ENCODE peak calls at places on chromosomes 6 and 20, in seven cellular contexts. P is esophagus squamous epithelium, W is heart left ventricle, G is adrenal gland, V is body of pancreas, L is HCT116, Y is heart right ventricle. I is an unnamed sample.

GRCh38 chr6:45419574-45420082 is 41.9 kb upstream of the SUPT3H start:
- DNase-seq in P (peak), W (peak), G (peak), V (peak), L (peak), Y (peak), I (peak)

GRCh38 chr6:20708367-20709124 is 174.3 kb downstream of the CDKAL1 start:
- DNase-seq in P (no peak), W (no peak), G (no peak), V (no peak), L (no peak), Y (no peak), I (no peak)

GRCh38 chr6:108175592-108176279 is 9.9 kb downstream of the NR2E1 start:
- DNase-seq in P (no peak), W (no peak), G (peak), V (peak), L (no peak), Y (no peak), I (no peak)

GRCh38 chr6:157020398-157021266 is 243.5 kb downstream of the ARID1B start:
- DNase-seq in P (peak), W (peak), G (peak), V (no peak), L (peak), Y (peak), I (peak)

GRCh38 chr20:24735263-24735662 is 213.8 kb upstream of the CST7 start:
- DNase-seq in P (no peak), W (no peak), G (peak), V (no peak), L (no peak), Y (no peak), I (no peak)

GRCh38 chr6:43738267-43738676 is 31.7 kb upstream of the VEGFA start:
- DNase-seq in P (no peak), W (no peak), G (no peak), V (no peak), L (no peak), Y (no peak), I (no peak)

GRCh38 chr20:49161428-49162152 is 26.5 kb downstream of the STAU1 start:
- DNase-seq in P (no peak), W (no peak), G (no peak), V (no peak), L (no peak), Y (no peak), I (no peak)

GRCh38 chr6:170112583-170112860 is 178.4 kb downstream of the DLL1 start:
- DNase-seq in P (no peak), W (no peak), G (no peak), V (no peak), L (no peak), Y (no peak), I (no peak)

GRCh38 chr6:389622-390021 is 1.9 kb upstream of the IRF4 start:
- DNase-seq in P (no peak), W (no peak), G (no peak), V (no peak), L (no peak), Y (no peak), I (no peak)
- TF ChIP-seq CTCF in P (no peak), W (no peak), G (no peak), V (no peak), L (no peak), Y (no peak), I (no peak)

GRCh38 chr6:37150314-37150713 is 19.6 kb upstream of the PIM1 start:
- DNase-seq in P (no peak), W (no peak), G (no peak), V (no peak), L (no peak), Y (no peak), I (no peak)
- H3K27ac ChIP-seq in P (no peak), W (no peak), G (no peak), V (no peak), L (no peak), Y (no peak), I (no peak)

DNA sequence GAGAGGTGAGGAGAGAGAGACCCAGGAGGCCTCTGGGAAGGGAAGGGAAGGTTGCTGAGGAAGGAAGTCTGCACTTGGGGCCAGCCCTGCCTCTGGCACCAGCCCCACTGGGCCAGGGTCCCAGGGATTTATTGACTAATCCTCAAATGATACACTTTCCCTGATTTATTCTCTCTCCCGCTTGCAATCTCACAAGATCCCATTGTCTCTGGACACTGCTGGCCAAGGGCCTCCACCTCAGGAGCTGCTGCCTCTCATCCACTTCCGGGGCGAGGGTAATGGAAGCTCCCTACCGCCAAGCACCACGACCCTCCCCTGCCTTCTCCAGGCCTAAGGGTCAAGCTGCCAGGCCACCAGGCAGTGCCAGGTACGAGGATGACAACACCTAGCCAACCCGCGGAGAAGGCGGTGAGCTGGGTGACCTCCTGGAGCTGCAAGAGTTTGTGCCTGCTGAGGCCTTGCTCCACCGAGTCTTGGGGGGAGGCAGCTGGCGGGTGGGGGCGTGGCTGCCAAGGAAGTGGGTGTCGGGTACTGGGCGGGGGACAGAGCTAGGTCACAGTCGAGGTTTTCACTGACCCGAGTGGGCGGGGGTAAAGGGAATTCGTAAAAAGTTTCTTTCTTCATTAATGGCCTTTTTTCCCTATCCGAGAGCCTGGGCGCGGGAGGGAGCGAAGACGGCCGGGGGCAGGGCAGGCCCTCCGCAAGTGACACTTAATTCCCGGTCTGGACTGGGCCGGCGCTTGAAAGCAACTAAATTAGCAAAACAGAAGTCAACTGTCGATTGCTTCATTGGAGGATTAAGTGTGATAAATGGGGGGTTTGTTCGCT is 43.4 kb upstream of the FOXP4 start:
- DNase-seq in P (no peak), W (no peak), G (no peak), V (no peak), L (no peak), Y (no peak), I (no peak)
- H3K4me3 ChIP-seq in P (no peak), W (peak), G (no peak), V (no peak), L (no peak), Y (no peak), I (no peak)

GRCh38 chr6:95142101-95142500 is 435.2 kb upstream of the MANEA start:
- DNase-seq in P (no peak), W (no peak), G (no peak), V (no peak), L (no peak), Y (no peak), I (no peak)

GRCh38 chr6:95145457-95145856 is 431.9 kb upstream of the MANEA start:
- DNase-seq in P (no peak), W (no peak), G (no peak), V (no peak), L (no peak), Y (no peak), I (no peak)

GRCh38 chr6:95143408-95144180 is 433.7 kb upstream of the MANEA start:
- DNase-seq in P (no peak), W (no peak), G (no peak), V (no peak), L (no peak), Y (no peak), I (no peak)

DNA sequence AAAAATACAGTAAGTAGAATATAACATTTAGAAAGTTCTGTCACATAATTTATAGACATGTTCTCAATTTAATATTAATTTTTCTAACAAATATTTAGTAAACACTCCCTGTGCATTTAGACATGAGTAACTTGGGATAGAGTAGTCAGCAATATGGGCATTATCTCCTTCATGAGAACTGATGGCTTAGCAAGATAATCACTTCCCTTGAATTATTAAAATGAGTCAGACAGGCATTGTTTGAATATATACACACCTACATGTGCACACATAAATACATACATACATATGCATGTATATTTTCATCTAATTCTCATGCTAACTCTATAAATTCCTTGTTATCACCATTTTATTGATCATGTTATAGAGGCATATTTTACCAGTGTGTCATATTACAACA is 434.7 kb upstream of the MANEA start:
- DNase-seq in P (no peak), W (no peak), G (no peak), V (no peak), L (no peak), Y (no peak), I (no peak)
- TF ChIP-seq CTCF in P (no peak), W (no peak), G (no peak), V (no peak), L (no peak), Y (no peak), I (no peak)

DNA sequence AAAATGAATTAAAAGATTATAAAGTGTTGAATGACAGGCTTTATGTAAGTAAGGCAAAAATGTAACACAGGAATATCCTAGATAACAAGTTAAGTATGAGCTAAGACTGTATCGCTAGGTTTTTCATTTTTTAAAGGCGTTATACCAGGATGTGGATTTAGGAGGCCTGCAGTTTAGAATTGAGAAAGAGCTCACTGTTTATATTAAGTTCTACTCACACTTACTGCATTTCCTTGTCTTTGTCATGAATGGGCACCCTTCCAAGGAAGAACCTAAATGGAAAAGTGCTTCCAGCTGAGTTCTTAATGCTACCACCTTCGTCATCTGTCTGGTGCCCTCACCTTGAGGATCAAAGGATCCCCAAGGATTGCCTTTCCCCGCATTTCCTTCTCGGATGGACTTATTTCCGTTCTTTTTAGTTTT is 148.7 kb downstream of the SOX4 start:
- DNase-seq in P (no peak), W (no peak), G (no peak), V (no peak), L (peak), Y (no peak), I (no peak)
- H3K27ac ChIP-seq in P (peak), W (no peak), G (no peak), V (no peak), L (no peak), Y (peak), I (no peak)

DNA sequence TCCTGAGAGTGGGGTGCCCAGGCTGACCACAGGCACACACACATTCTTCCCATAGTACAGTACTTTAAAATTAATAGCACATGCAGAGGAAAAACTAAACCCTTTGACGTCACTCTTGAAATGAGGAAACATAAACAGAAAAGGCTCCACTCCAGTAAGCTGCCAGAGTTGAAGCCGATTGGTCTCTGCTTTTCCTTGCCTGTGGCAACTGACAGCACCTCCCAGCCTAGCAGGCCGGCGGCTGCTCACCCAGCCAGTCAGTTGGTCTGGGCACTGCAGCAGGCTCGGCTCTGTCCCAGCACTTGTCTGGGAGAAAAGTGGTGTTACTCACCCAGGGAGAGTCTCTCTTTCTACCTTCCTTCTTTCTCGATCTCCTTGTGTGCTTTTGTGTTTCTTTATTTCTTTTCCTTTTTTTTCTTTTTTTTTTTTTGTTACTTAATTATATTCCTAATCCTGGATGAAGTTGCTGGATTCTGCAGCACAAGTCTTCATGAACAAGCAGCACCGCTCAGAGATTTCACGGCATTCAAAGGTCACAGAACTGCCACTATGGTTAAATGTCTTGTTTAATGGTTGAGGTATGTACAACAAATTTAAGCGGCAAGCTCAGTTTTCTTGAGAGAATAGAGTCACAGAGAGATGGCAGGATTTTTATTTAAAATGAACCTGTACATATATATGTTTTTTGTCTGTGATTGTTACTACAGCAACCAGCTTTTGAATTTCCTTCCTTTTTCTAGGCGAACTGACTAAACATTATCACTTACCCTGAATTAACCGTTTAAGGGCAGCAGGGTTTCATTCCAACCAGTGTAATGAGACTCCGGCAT is at the start of gene PDE7B:
- DNase-seq in P (peak), W (peak), G (peak), V (peak), L (no peak), Y (peak), I (peak)
- H3K4me3 ChIP-seq in P (peak), W (peak), G (no peak), V (no peak), L (no peak), Y (peak), I (peak)

GRCh38 chr20:19185083-19185482 is 27.4 kb upstream of the SLC24A3 start:
- DNase-seq in P (no peak), W (no peak), G (no peak), V (no peak), L (no peak), Y (no peak), I (no peak)
- TF ChIP-seq CTCF in P (no peak), W (no peak), G (no peak), V (no peak), L (no peak), Y (no peak), I (no peak)

GRCh38 chr20:37937686-37938085 is 34.8 kb downstream of the VSTM2L start:
- DNase-seq in P (no peak), W (no peak), G (no peak), V (no peak), L (no peak), Y (no peak), I (no peak)

GRCh38 chr20:37934634-37935010 is 31.7 kb downstream of the VSTM2L start:
- DNase-seq in P (no peak), W (no peak), G (no peak), V (no peak), L (no peak), Y (no peak), I (no peak)

GRCh38 chr20:37936451-37936850 is 33.5 kb downstream of the VSTM2L start:
- DNase-seq in P (no peak), W (no peak), G (no peak), V (no peak), L (no peak), Y (no peak), I (no peak)

GRCh38 chr20:37935435-37935834 is 32.5 kb downstream of the VSTM2L start:
- DNase-seq in P (no peak), W (no peak), G (no peak), V (no peak), L (no peak), Y (no peak), I (no peak)

DNA sequence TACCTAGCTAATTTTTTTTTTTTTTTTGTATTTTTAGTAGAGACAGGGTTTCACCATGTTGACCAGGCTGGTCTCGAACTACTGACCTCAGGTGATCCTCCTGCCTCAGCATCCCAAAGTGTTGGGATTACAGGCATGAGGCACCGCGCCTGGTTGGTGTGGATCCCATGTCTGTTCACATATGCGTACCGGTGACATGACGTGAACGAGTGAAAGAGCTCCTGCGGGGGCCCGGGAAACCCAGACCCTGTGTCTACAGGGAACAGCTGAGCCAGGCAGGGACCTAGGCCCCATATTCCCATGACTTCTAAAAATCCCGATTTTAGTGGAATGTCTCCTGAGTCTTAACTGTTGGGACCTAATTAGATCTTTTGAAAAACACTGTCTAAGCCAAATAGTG is 33.1 kb downstream of the VSTM2L start:
- DNase-seq in P (no peak), W (no peak), G (no peak), V (no peak), L (no peak), Y (no peak), I (no peak)
- H3K27ac ChIP-seq in P (no peak), W (no peak), G (no peak), V (no peak), L (no peak), Y (no peak), I (no peak)

DNA sequence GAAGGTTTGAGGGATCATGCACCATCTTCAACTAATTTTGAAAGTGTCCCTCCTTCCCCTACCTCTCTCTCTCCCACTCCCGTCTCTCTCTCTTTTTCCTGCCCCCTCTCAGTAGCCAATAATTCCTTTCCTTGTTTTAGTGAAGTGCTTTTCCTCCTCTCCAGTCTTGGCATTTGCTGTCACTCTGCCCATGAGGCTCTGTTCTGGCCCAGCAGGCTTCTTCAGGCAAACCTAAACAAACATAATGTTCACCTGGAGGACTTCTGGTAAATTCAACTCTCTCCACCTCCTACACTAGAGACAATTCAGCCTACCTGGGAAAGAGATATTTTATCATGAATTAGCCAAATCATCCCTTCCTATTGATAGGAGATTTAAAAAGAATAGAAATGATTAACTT is 320.4 kb upstream of the RNF24 start:
- DNase-seq in P (no peak), W (no peak), G (no peak), V (no peak), L (no peak), Y (no peak), I (no peak)
- H3K4me3 ChIP-seq in P (no peak), W (no peak), G (no peak), V (no peak), L (no peak), Y (no peak), I (no peak)

I was measured in dorsolateral prefrontal cortex.